ENCODE peak calls at places on chromosomes 5 and 9, in five cellular contexts. R is tibial artery, T is fibroblast of pulmonary artery, P is OCI-LY7, X is MM.1S. Q is an unnamed sample.

GRCh38 chr5:45372629-45373028 is 323.6 kb downstream of the HCN1 start:
- DNase-seq in X (no peak), P (no peak), R (no peak), T (no peak), Q (no peak)

GRCh38 chr5:61906820-61907219 is 399.2 kb upstream of the KIF2A start:
- DNase-seq in R (no peak), X (no peak), T (no peak), P (no peak), Q (no peak)

GRCh38 chr9:4837768-4838546 is 45.2 kb downstream of the RCL1 start:
- DNase-seq in P (no peak), X (no peak), R (peak), T (peak), Q (peak)

GRCh38 chr9:124271660-124272059 is 13.9 kb downstream of the NEK6 start:
- DNase-seq in T (no peak), X (no peak), R (peak), P (no peak), Q (no peak)

GRCh38 chr5:96662725-96663513 is 743 bp downstream of the CAST start:
- DNase-seq in R (peak), X (peak), P (peak), T (peak), Q (peak)

GRCh38 chr9:13568851-13569618 is 289.5 kb upstream of the MPDZ start:
- DNase-seq in P (no peak), T (no peak), R (no peak), X (peak), Q (peak)

GRCh38 chr9:125428515-125429467 is 167.2 kb downstream of the GAPVD1 start:
- DNase-seq in P (no peak), R (no peak), T (no peak), X (no peak), Q (no peak)

GRCh38 chr9:27835746-27836145 is 262.5 kb upstream of the C9orf72 start:
- DNase-seq in X (no peak), T (no peak), R (no peak), P (no peak), Q (no peak)

GRCh38 chr9:19925674-19926503 is 137.1 kb upstream of the SLC24A2 start:
- DNase-seq in X (peak), T (peak), P (peak), R (peak), Q (peak)

GRCh38 chr5:36570268-36570667 is 36.1 kb upstream of the SLC1A3 start:
- DNase-seq in R (no peak), X (no peak), T (peak), P (no peak), Q (peak)

GRCh38 chr9:14993061-14993800 is 83.0 kb upstream of the FREM1 start:
- DNase-seq in R (peak), P (no peak), T (peak), X (no peak), Q (peak)

GRCh38 chr5:123151227-123151951 is 62.3 kb downstream of the PRDM6 start:
- DNase-seq in T (no peak), X (no peak), R (no peak), P (no peak), Q (no peak)

GRCh38 chr5:1257841-1258240 is 32.7 kb downstream of the SLC6A18 start:
- DNase-seq in P (no peak), R (no peak), X (no peak), T (no peak), Q (no peak)

GRCh38 chr9:13705913-13706312 is 426.4 kb upstream of the MPDZ start:
- DNase-seq in T (peak), X (no peak), R (peak), P (no peak), Q (peak)

GRCh38 chr5:109863752-109864151 is 174.0 kb downstream of the MAN2A1 start:
- DNase-seq in T (peak), R (no peak), X (no peak), P (no peak), Q (peak)

GRCh38 chr5:82422751-82423181 is 144.6 kb upstream of the RPS23 start:
- DNase-seq in R (peak), X (no peak), T (peak), P (no peak), Q (peak)

GRCh38 chr5:131252824-131253171 is 11.1 kb upstream of the CDC42SE2 start:
- DNase-seq in X (peak), T (no peak), R (peak), P (peak), Q (no peak)

GRCh38 chr9:135989722-135990467 is 28.7 kb upstream of the UBAC1 start:
- DNase-seq in P (no peak), T (no peak), R (no peak), X (no peak), Q (no peak)

GRCh38 chr5:36680066-36680465 is 73.7 kb downstream of the SLC1A3 start:
- DNase-seq in T (no peak), R (peak), P (no peak), X (no peak), Q (no peak)

GRCh38 chr9:121768416-121769015 is 117.1 kb downstream of the DAB2IP start:
- DNase-seq in P (no peak), R (no peak), T (no peak), X (no peak), Q (no peak)

GRCh38 chr5:36494756-36495637 is 111.4 kb upstream of the SLC1A3 start:
- DNase-seq in X (no peak), T (peak), R (no peak), P (no peak), Q (peak)

GRCh38 chr9:114177423-114178064 is 22.2 kb downstream of the COL27A1 start:
- DNase-seq in P (no peak), T (peak), R (no peak), X (no peak), Q (peak)

GRCh38 chr9:87167616-87168015 is 220.3 kb upstream of the GAS1 start:
- DNase-seq in T (no peak), R (no peak), X (no peak), P (no peak), Q (no peak)

DNA sequence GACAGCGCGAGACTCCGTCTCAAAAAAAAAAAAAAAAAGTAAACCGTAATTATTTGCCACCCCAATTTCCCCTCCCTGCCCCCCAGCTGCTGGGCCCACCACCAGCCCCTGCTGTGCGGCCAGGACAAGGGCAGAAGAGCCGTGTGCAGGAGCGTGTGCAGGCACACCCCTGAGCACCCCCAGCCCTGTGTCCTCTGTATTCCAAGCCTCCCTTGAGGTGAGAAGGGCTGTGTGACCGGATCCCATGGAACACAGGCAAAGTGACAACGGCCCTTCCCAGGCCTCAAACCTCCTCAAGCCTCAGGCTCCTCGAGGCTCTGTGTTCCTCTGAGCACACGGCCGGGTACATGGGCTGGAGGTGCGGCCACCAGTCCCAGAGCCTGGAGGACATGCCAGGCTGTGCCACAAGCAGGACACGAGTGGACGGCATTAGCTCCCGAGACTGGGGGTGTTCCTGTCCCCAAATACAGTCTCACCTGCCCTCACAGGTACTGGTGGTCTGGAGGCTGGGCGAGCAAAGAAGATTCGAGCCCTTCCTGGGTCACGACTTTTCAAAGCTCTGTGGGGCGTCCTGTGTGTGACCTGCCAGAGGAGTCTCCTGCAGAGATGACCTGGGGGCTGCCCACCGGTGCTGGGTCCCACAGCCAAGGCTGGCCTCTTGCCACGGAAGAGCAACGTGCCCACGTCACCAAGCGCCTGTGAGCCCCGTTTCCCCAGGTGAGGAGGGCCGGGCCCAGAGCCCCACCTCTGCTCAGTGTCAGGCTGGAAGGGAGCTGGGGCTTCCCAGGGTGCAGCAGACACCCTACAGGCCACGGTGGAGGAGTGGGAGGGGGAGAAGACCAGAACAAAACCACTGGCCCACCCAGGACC is 47.1 kb upstream of the SIMC1 start:
- DNase-seq in X (no peak), T (no peak), P (no peak), R (no peak), Q (no peak)
- TF ChIP-seq CTCF in X (no peak), T (no peak), P (no peak), R (no peak), Q (no peak)

GRCh38 chr5:162047279-162047678 is 20.3 kb upstream of the GABRG2 start:
- DNase-seq in X (no peak), P (no peak), R (no peak), T (no peak), Q (no peak)
- H3K4me3 ChIP-seq in X (no peak), P (no peak), R (no peak), T (no peak), Q (no peak)

GRCh38 chr5:93240228-93240834 is 340.7 kb downstream of the NR2F1-AS1 start:
- DNase-seq in R (no peak), T (no peak), X (no peak), P (no peak), Q (no peak)

GRCh38 chr5:93235751-93236150 is 345.3 kb downstream of the NR2F1-AS1 start:
- DNase-seq in R (no peak), T (no peak), X (no peak), P (no peak), Q (no peak)

GRCh38 chr5:93236807-93237421 is 344.1 kb downstream of the NR2F1-AS1 start:
- DNase-seq in P (no peak), X (no peak), T (no peak), R (no peak), Q (peak)
- TF ChIP-seq CTCF in P (no peak), X (no peak), T (no peak), R (no peak), Q (no peak)

DNA sequence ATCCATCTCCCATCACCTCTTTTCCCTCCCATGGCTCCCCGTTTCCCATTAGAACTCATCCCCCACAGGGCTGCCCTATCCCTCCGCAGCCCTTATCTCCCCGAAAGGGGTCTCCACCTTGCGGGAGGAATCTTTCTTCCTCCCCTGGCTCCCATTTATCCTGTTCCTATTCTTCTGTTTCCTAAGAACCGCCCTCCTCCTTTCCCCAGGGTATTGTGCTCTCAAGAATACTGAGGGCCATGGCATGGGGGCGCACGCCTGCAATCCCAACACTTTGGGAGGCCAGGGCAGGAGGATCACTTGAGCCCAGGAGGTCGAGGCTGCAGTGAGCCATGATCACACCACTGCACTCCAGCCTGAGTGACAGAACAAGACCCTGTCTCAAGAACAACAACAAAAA is 665 bp downstream of the CD72 start:
- DNase-seq in R (no peak), X (no peak), P (no peak), T (no peak), Q (no peak)
- H3K4me3 ChIP-seq in R (peak), X (peak), P (peak), T (no peak), Q (no peak)

GRCh38 chr5:91641730-91642350 is 258.7 kb upstream of the ARRDC3 start:
- DNase-seq in P (peak), X (peak), T (peak), R (no peak), Q (peak)
- TF ChIP-seq CTCF in P (peak), X (peak), T (peak), R (peak), Q (peak)